ENCODE peak calls at places on chromosomes 4 and X, in six cellular contexts. H is kidney tubule cell; Q is activated naive CD8-positive, alpha-beta T cell treated with anti-CD3 and anti-CD28 coated beads for 36 hours; X is progenitor cell of endocrine pancreas; Y is mesothelial cell of epicardium; F is stimulated activated CD4-positive, alpha-beta T cell treated with anti-CD3 and anti-CD28 coated beads, Interleukin-4, amount 100 ng/mL, for 4 hours. Z is an unnamed sample.

GRCh38 chr4:26206339-26206738 is 114.5 kb upstream of the RBPJ start:
- DNase-seq in H (no peak), X (no peak), Y (no peak), Q (no peak), F (no peak), Z (no peak)

GRCh38 chr4:52966781-52967180 is 104.7 kb downstream of the RASL11B start:
- DNase-seq in H (no peak), Y (no peak), F (no peak), Q (no peak), X (no peak), Z (no peak)

GRCh38 chr4:67531349-67531748 is 14.0 kb downstream of the CENPC start:
- DNase-seq in Q (no peak), H (no peak), Y (no peak), X (no peak), F (no peak), Z (no peak)

GRCh38 chr4:102627831-102628523 is 126.8 kb downstream of the NFKB1 start:
- DNase-seq in F (no peak), Q (peak), X (no peak), H (peak), Y (no peak), Z (no peak)

GRCh38 chr4:27096142-27096824 is 235.6 kb downstream of the STIM2 start:
- DNase-seq in H (no peak), Q (no peak), F (no peak), Y (no peak), X (no peak), Z (no peak)

GRCh38 chr4:13088726-13089658 is 395.1 kb downstream of the RAB28 start:
- DNase-seq in F (no peak), H (no peak), Q (no peak), Y (no peak), X (no peak), Z (no peak)

GRCh38 chrX:55710701-55711100 is 6.8 kb upstream of the RRAGB start:
- DNase-seq in X (no peak), Q (no peak), H (peak), Y (no peak), F (no peak), Z (no peak)

GRCh38 chrX:11781734-11782370 is 23.8 kb downstream of the MSL3 start:
- DNase-seq in F (no peak), Y (no peak), H (no peak), X (no peak), Q (no peak), Z (no peak)

GRCh38 chr4:4541661-4542570 is at the start of gene STX18:
- DNase-seq in F (peak), Q (peak), X (peak), Y (peak), H (peak), Z (peak)

GRCh38 chr4:173543266-173543665 is 13.2 kb upstream of the HAND2 start:
- DNase-seq in F (no peak), X (no peak), Q (no peak), H (no peak), Y (no peak), Z (no peak)

GRCh38 chrX:122703762-122704161 is 480.3 kb upstream of the GRIA3 start:
- DNase-seq in H (no peak), Q (no peak), Y (no peak), F (no peak), X (no peak), Z (no peak)

GRCh38 chr4:110005461-110006056 is 92.9 kb downstream of the EGF start:
- DNase-seq in F (no peak), Y (no peak), H (peak), Q (no peak), X (no peak), Z (peak)

GRCh38 chrX:118356154-118356701 is 10.3 kb downstream of the WDR44 start:
- DNase-seq in H (peak), Y (no peak), Q (no peak), F (no peak), X (no peak), Z (no peak)

Z was measured in neuronal stem cell.